ENCODE peak calls at places on chromosomes 7 and 10, in ten cellular contexts. P, E, K, X, D, B, Z, W, H and J are unnamed samples.

GRCh38 chr10:22332116-22332692 is 11.3 kb downstream of the BMI1 start:
- DNase-seq in P (no peak), E (no peak), K (no peak), X (no peak), D (no peak), B (no peak), Z (no peak), W (no peak), H (no peak), J (no peak)

GRCh38 chr7:159191236-159191635 is 46.6 kb upstream of the VIPR2 start:
- DNase-seq in P (no peak), E (no peak), K (no peak), X (no peak), D (no peak), B (no peak), Z (no peak), W (no peak), H (no peak), J (no peak)

GRCh38 chr10:106740071-106740470 is 424.4 kb downstream of the SORCS1 start:
- DNase-seq in P (no peak), E (no peak), K (no peak), X (no peak), D (no peak), B (no peak), Z (no peak), W (no peak), H (no peak), J (no peak)

GRCh38 chr7:116315293-116315692 is 105.0 kb downstream of the TES start:
- DNase-seq in P (peak), E (no peak), K (no peak), X (peak), D (no peak), B (no peak), Z (no peak), W (peak), H (no peak), J (no peak)

GRCh38 chr7:34236057-34236456 is 330.7 kb downstream of the BMPER start:
- DNase-seq in P (no peak), E (no peak), K (no peak), X (no peak), D (no peak), B (no peak), Z (no peak), W (no peak), H (no peak), J (no peak)

GRCh38 chr7:136030867-136031318 is 53.7 kb upstream of the MTPN start:
- DNase-seq in P (no peak), E (no peak), K (peak), X (no peak), D (no peak), B (no peak), Z (no peak), W (no peak), H (no peak), J (no peak)

GRCh38 chr7:85186083-85186520 is 754 bp downstream of the SEMA3D start:
- DNase-seq in P (peak), E (no peak), K (peak), X (peak), D (peak), B (no peak), Z (no peak), W (peak), H (peak), J (no peak)

GRCh38 chr10:11009471-11010308 is 8.0 kb upstream of the CELF2 start:
- DNase-seq in P (no peak), E (no peak), K (no peak), X (no peak), D (no peak), B (no peak), Z (no peak), W (peak), H (no peak), J (no peak)

GRCh38 chr7:37927739-37928444 is 7.5 kb downstream of the EPDR1 start:
- DNase-seq in P (no peak), E (no peak), K (no peak), X (no peak), D (no peak), B (no peak), Z (no peak), W (no peak), H (no peak), J (no peak)

DNA sequence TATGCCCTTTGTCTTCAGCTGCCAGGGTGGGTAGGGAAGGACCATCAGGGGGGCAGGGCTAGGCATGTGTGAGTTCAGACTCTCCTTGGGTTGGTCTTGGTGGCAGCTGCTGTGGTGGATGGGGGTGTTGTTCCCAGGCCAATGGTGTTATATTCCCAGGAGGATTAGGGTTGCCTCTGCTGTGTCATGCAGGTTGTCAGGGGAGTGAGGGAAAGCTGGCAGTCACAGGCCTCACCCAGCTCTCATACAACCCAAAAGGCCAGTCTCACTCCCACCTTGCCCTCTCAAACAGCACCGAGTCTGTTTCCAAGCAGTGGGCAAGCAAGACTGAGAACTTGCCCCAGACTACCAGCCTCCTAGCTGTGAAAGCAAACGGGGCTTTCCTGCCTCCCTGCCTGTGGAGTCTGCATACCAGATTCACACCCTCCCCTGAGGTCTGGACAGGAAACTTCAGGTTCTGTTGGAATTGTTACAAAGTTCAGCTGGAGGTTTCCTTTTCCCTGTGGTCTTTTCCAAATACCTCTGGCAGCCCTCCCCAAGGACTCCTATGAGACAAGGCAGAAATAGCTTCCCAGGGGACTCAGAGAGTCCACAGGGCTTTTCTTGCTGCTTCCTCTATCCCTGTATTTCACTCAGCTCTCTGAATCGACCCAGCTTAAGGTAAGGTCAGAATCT is 1.4 kb downstream of the HYAL4 start:
- DNase-seq in P (peak), E (no peak), K (peak), X (no peak), D (no peak), B (no peak), Z (no peak), W (no peak), H (no peak), J (no peak)
- H3K27ac ChIP-seq in P (no peak), E (no peak), K (peak), X (no peak), D (no peak), B (no peak), Z (no peak), W (no peak), H (no peak), J (no peak)

DNA sequence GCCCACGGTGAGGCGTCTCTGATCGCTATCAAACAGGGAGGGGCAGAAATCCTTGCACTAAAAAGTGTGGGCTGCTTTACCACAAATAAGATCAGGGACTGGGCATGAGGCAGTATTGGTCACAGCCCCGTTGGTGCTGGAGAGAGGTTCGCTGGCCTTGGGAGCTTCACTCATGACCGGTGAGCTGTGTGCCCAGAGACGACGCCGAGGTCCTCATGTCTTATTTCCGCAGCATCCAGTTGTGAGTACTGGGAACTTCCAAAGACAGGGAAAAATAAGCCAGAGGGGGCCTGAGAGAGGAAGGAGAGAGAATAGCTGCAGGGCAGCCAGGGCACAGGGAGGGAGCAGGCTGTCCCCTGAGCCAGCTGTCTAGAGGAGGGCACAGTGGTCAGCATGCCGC is 154.2 kb upstream of the PRKCQ start:
- DNase-seq in P (no peak), E (no peak), K (no peak), X (no peak), D (no peak), B (no peak), Z (no peak), W (no peak), H (no peak), J (no peak)
- H3K27ac ChIP-seq in P (no peak), E (no peak), K (no peak), X (no peak), D (no peak), B (no peak), Z (no peak), W (no peak), H (no peak), J (no peak)

DNA sequence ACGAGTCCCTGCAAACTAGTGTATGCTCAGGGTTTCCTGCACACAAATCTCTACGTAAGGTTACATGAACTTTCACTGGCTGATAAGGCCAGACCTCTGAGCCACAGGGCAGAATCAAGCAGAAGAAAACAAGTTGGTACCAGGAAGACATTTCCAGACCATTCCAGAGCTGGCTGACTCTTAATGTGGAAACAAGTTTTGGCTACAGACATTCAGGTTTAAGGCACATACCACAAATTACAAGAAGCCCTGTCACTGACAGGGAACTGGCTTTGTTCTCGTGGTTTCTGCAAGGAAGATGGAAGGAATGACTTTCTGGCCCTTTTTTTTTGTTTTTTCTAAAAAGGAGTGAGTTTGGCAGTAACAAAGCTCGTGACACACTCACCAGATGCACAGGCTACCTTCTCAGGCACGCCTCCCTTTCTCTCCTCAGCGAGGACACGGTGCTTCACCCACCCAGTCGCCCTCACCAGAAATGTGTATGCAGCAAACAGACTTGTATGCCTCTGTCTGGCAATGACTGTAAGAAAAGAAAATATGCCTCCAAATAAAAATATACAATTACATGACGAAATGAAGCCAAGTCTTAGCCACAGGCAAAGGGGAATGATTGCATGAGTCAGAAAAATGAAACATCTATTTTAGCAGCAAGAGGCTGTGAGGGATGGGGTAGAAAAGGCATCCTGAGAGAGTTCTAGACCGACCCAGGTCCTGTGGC is 22.6 kb downstream of the PLAC9 start:
- DNase-seq in P (peak), E (no peak), K (peak), X (peak), D (no peak), B (no peak), Z (no peak), W (peak), H (no peak), J (no peak)
- H3K27ac ChIP-seq in P (peak), E (peak), K (peak), X (peak), D (peak), B (no peak), Z (no peak), W (peak), H (no peak), J (peak)

GRCh38 chr10:44418637-44419036 is 33.7 kb upstream of the CXCL12 start:
- DNase-seq in P (no peak), E (no peak), K (no peak), X (no peak), D (no peak), B (no peak), Z (no peak), W (no peak), H (no peak), J (no peak)

GRCh38 chr10:44416976-44417375 is 32.1 kb upstream of the CXCL12 start:
- DNase-seq in P (no peak), E (no peak), K (no peak), X (no peak), D (no peak), B (no peak), Z (no peak), W (no peak), H (no peak), J (no peak)

GRCh38 chr10:44415121-44415520 is 30.2 kb upstream of the CXCL12 start:
- DNase-seq in P (peak), E (no peak), K (no peak), X (no peak), D (no peak), B (no peak), Z (no peak), W (no peak), H (no peak), J (no peak)

GRCh38 chr10:44417761-44418160 is 32.9 kb upstream of the CXCL12 start:
- DNase-seq in P (no peak), E (no peak), K (no peak), X (no peak), D (no peak), B (no peak), Z (no peak), W (no peak), H (no peak), J (no peak)

DNA sequence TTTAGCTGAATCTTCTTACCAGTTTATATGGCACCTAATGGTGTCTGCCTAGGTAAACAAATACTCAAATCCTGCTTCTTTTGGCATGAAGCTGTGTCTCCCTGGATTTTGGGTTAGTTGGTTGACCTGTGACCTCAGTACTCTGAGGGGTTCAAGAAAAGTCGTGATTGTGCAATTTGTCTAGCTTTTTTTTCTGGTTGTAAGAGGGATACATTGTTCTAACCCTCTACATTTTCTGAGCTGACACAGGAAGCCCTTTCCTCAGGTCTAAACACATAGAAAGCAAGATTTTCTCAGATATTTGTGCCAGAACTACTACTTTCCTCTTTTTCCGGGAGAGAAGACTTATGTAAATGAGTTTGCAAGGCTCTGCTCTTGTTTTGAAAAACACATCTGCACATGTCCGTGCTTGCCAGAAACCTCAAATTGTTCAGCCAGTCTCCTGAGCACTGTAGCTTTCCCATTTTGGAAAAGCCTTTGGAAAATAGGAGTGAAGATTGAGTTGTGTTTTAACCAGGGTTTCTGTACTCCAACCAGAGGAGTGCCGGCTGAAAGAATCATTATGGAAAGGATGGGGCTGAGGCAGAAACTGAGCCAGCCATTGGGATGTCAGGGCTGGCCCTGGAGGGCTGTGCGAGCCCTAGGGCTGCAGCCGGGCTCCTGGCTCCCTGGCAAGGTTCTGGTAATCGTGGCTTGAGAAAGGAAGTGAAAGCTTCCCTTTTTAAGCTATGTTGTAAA is 31.3 kb upstream of the CXCL12 start:
- DNase-seq in P (no peak), E (no peak), K (no peak), X (no peak), D (no peak), B (no peak), Z (no peak), W (no peak), H (no peak), J (no peak)
- H3K27ac ChIP-seq in P (no peak), E (peak), K (no peak), X (no peak), D (peak), B (no peak), Z (no peak), W (no peak), H (peak), J (no peak)

DNA sequence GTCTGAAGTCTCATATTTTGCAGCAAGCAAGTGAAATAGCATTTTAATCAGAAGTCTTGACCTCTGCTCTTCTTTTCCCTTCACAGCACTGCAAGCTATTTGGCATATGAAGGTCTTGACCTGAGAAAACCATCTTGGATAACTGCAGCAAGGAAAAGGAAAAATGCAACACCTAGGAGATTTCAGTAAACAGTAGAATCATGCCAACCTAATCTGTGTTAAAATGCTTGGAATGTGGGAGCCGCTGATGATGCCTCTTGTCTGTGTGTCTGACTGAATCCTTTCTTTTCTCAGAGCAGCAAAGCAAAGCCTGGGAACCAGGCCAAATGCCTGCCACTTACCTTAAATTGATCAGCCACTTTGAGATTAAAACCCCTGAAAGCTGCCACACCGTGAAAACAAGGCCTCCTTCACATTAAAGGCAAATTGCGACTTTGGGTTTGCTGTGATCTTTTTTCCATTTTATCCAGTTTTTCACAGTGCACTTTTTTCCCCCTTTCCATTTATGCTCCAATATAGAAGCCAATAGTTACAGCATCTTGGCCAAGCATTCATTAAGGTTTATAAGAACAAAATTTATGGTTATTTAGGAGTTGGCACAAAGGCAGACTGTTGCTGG is 80.5 kb upstream of the CDK6 start:
- DNase-seq in P (peak), E (no peak), K (peak), X (peak), D (no peak), B (peak), Z (no peak), W (peak), H (no peak), J (no peak)
- H3K27ac ChIP-seq in P (peak), E (no peak), K (peak), X (no peak), D (no peak), B (no peak), Z (no peak), W (peak), H (no peak), J (no peak)

GRCh38 chr10:99809931-99810615 is 27.6 kb downstream of the ABCC2 start:
- DNase-seq in P (no peak), E (no peak), K (no peak), X (peak), D (no peak), B (no peak), Z (no peak), W (peak), H (no peak), J (no peak)
- H3K27ac ChIP-seq in P (no peak), E (peak), K (no peak), X (peak), D (peak), B (no peak), Z (no peak), W (no peak), H (no peak), J (peak)

GRCh38 chr7:134870781-134871180 is 91.3 kb downstream of the CALD1 start:
- DNase-seq in P (no peak), E (no peak), K (no peak), X (no peak), D (no peak), B (no peak), Z (no peak), W (no peak), H (no peak), J (no peak)

GRCh38 chr7:134865001-134865845 is 85.8 kb downstream of the CALD1 start:
- DNase-seq in P (peak), E (no peak), K (no peak), X (peak), D (no peak), B (no peak), Z (peak), W (peak), H (no peak), J (no peak)

GRCh38 chr7:134870156-134870555 is 90.7 kb downstream of the CALD1 start:
- DNase-seq in P (no peak), E (no peak), K (no peak), X (no peak), D (no peak), B (no peak), Z (no peak), W (no peak), H (no peak), J (no peak)

GRCh38 chr7:134866581-134866980 is 87.1 kb downstream of the CALD1 start:
- DNase-seq in P (no peak), E (no peak), K (no peak), X (peak), D (no peak), B (no peak), Z (no peak), W (peak), H (no peak), J (no peak)
- H3K27ac ChIP-seq in P (peak), E (peak), K (no peak), X (peak), D (peak), B (no peak), Z (no peak), W (peak), H (peak), J (peak)

GRCh38 chr7:832292-832967 is at the start of gene SUN1:
- DNase-seq in P (peak), E (no peak), K (peak), X (peak), D (no peak), B (peak), Z (peak), W (peak), H (no peak), J (no peak)
- H3K27ac ChIP-seq in P (peak), E (peak), K (peak), X (peak), D (peak), B (peak), Z (peak), W (peak), H (peak), J (peak)

DNA sequence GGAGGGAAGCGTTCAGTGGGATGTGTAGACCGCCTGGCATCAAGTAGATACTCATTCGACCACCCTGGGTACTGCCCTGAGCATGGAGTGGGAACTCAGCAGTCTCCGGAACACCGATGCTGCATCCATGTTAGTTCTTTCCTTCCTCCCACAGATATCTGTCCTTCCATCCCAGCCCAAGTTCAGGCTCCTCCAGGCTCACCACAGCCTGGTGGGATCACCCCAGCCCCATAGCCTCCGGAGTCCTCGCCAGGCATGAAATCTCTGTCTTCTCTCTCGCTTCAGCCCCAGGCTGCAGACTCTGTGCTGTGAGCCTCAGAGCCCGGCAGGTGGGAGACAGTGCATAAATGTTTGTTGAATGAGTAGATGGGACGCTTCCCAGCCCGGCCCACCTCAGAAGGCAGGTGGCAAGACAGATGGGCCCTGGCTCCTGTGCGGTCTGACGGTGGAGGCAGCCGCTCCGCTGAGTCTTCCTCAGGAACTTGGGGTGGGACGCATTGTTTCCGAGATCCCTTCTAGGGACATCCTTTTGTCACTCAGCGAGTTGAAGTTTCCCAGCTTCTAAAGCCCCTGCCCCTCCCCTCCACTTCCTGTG is 42.9 kb downstream of the ELFN1 start:
- DNase-seq in P (no peak), E (no peak), K (no peak), X (no peak), D (no peak), B (no peak), Z (no peak), W (no peak), H (no peak), J (no peak)
- H3K27ac ChIP-seq in P (no peak), E (no peak), K (no peak), X (no peak), D (no peak), B (no peak), Z (no peak), W (no peak), H (no peak), J (no peak)